ENCODE peak calls at places on chromosomes 11 and 22, in seven cellular contexts. Z is pons; Y is kidney glomerular epithelial cell; C is HT1080; O is C1 segment of cervical spinal cord; J is GM13977; D is stimulated activated naive CD4-positive, alpha-beta T cell. G is an unnamed sample.

GRCh38 chr11:129440028-129440630 is 64.5 kb downstream of the BARX2 start:
- DNase-seq in Z (no peak), C (peak), J (no peak), D (no peak), Y (peak), O (no peak), G (peak)

GRCh38 chr11:111119751-111120150 is 125.8 kb upstream of the POU2AF2 start:
- DNase-seq in O (no peak), Y (no peak), D (no peak), Z (no peak), J (no peak), C (no peak), G (no peak)

GRCh38 chr11:103609117-103610066 is 427.0 kb upstream of the DDI1 start:
- DNase-seq in D (no peak), J (no peak), O (no peak), Y (peak), C (peak), Z (no peak), G (peak)

GRCh38 chr11:130314184-130314748 is 451 bp downstream of the ZBTB44 start:
- DNase-seq in Z (peak), D (peak), Y (peak), J (peak), C (peak), O (peak), G (peak)

GRCh38 chr22:23892626-23893445 is 1.3 kb upstream of the MIF start:
- DNase-seq in D (no peak), J (no peak), Y (no peak), O (no peak), Z (no peak), C (no peak), G (no peak)

GRCh38 chr11:28383471-28383870 is 275.3 kb downstream of the METTL15 start:
- DNase-seq in O (no peak), D (no peak), J (no peak), Z (no peak), C (no peak), Y (no peak), G (no peak)

GRCh38 chr11:36362902-36363301 is 66.8 kb downstream of the PRR5L start:
- DNase-seq in C (peak), J (no peak), Y (peak), Z (no peak), O (no peak), D (no peak), G (peak)

GRCh38 chr22:38397189-38398097 is 57.6 kb downstream of the KCNJ4 start:
- DNase-seq in C (peak), Z (no peak), J (peak), Y (no peak), O (no peak), D (no peak), G (peak)

GRCh38 chr22:39148024-39148726 is 4.3 kb downstream of the CBX7 start:
- DNase-seq in Y (no peak), J (no peak), D (no peak), C (no peak), Z (no peak), O (no peak), G (no peak)

GRCh38 chr11:77082838-77083552 is 16.2 kb downstream of the CAPN5 start:
- DNase-seq in Y (no peak), Z (no peak), O (no peak), D (peak), C (no peak), J (no peak), G (no peak)

GRCh38 chr22:50613291-50613981 is 12.8 kb downstream of the MAPK8IP2 start:
- DNase-seq in Y (no peak), C (no peak), J (no peak), D (no peak), Z (no peak), O (no peak), G (no peak)

GRCh38 chr11:125464266-125464662 is 31.8 kb downstream of the FEZ1 start:
- DNase-seq in C (peak), O (no peak), Z (no peak), J (no peak), D (no peak), Y (peak), G (peak)

GRCh38 chr11:19345848-19346681 is 105.3 kb upstream of the E2F8 start:
- DNase-seq in C (no peak), D (no peak), O (peak), J (peak), Z (peak), Y (peak), G (no peak)

GRCh38 chr11:11701070-11701469 is 79.3 kb upstream of the GALNT18 start:
- DNase-seq in Z (no peak), O (no peak), C (peak), D (no peak), Y (no peak), J (no peak), G (peak)

GRCh38 chr11:122599434-122599833 is 56.1 kb upstream of the UBASH3B start:
- DNase-seq in C (no peak), Z (no peak), D (no peak), Y (no peak), O (no peak), J (no peak), G (no peak)

GRCh38 chr22:24554316-24555159 is at the start of gene GUCD1:
- DNase-seq in C (peak), O (peak), J (peak), Y (peak), Z (peak), D (peak), G (peak)

GRCh38 chr11:117232911-117233409 is 489 bp downstream of the RNF214 start:
- DNase-seq in O (no peak), Y (no peak), D (no peak), C (no peak), Z (no peak), J (peak), G (no peak)

GRCh38 chr11:63839508-63840355 is 822 bp downstream of the MARK2 start:
- DNase-seq in D (no peak), J (no peak), C (no peak), O (no peak), Z (no peak), Y (no peak), G (peak)

GRCh38 chr22:17777005-17777716 is 2.9 kb upstream of the BID start:
- DNase-seq in D (peak), Y (no peak), Z (no peak), J (peak), C (no peak), O (no peak), G (no peak)

GRCh38 chr11:113110046-113110445 is 148.8 kb downstream of the NCAM1 start:
- DNase-seq in O (no peak), C (peak), Z (no peak), J (no peak), Y (no peak), D (no peak), G (no peak)

GRCh38 chr11:122724520-122724919 is 69.0 kb downstream of the UBASH3B start:
- DNase-seq in Y (no peak), J (no peak), Z (no peak), D (no peak), O (no peak), C (peak), G (no peak)

GRCh38 chr11:124882339-124883071 is 15.2 kb downstream of the ROBO4 start:
- DNase-seq in D (no peak), O (no peak), Y (no peak), Z (no peak), C (no peak), J (no peak), G (no peak)

GRCh38 chr11:71372693-71373657 is 75.2 kb downstream of the DHCR7 start:
- DNase-seq in Z (peak), J (no peak), C (peak), D (no peak), Y (peak), O (no peak), G (peak)

GRCh38 chr11:35144103-35144741 is 5.3 kb downstream of the CD44 start:
- DNase-seq in O (no peak), Y (no peak), D (peak), J (peak), C (peak), Z (no peak), G (peak)

GRCh38 chr11:68354181-68354872 is 41.9 kb downstream of the LRP5 start:
- DNase-seq in C (peak), O (no peak), D (no peak), Z (no peak), J (no peak), Y (peak), G (peak)

GRCh38 chr22:45638834-45639746 is 32.5 kb upstream of the ATXN10 start:
- DNase-seq in Y (no peak), O (no peak), Z (no peak), J (no peak), D (no peak), C (peak), G (peak)

GRCh38 chr11:111283945-111284481 is 14.3 kb upstream of the POU2AF3 start:
- DNase-seq in Y (no peak), C (no peak), Z (no peak), O (no peak), D (no peak), J (no peak), G (no peak)

G was measured in MCF 10A.